ENCODE peak calls at places on chromosomes 5 and 9, in seven cellular contexts. J is KBM-7; V is CMK; E is activated B cell treated with CpG ODN at 0.5 μM for 24 hours; A is activated effector memory CD4-positive, alpha-beta T cell treated with Interleukin-2 at 50 U/mL for 16 hours; D is effector memory CD8-positive, alpha-beta T cell; L is Right ventricle myocardium superior. X is an unnamed sample.

GRCh38 chr5:94832685-94833084 is 214.2 kb downstream of the SLF1 start:
- DNase-seq in J (no peak), V (no peak), E (no peak), A (no peak), D (no peak), L (no peak), X (no peak)

GRCh38 chr5:170570492-170570891 is 66.7 kb downstream of the KCNIP1 start:
- DNase-seq in J (no peak), V (no peak), E (no peak), A (no peak), D (no peak), L (no peak), X (no peak)

GRCh38 chr9:6605202-6605601 is 40.3 kb downstream of the GLDC start:
- DNase-seq in J (peak), V (no peak), E (peak), A (no peak), D (no peak), L (no peak), X (no peak)

GRCh38 chr9:113537227-113537810 is 73.8 kb downstream of the RGS3 start:
- DNase-seq in J (no peak), V (no peak), E (no peak), A (no peak), D (no peak), L (no peak), X (no peak)

GRCh38 chr5:97135868-97136267 is 6.5 kb downstream of the LIX1 start:
- DNase-seq in J (no peak), V (no peak), E (no peak), A (no peak), D (no peak), L (no peak), X (no peak)

GRCh38 chr9:24936117-24936516 is 390.4 kb upstream of the IZUMO3 start:
- DNase-seq in J (no peak), V (no peak), E (no peak), A (no peak), D (no peak), L (no peak), X (no peak)

GRCh38 chr5:130875673-130876072 is 289.4 kb downstream of the HINT1 start:
- DNase-seq in J (no peak), V (no peak), E (no peak), A (no peak), D (no peak), L (no peak), X (no peak)

GRCh38 chr5:143086851-143087637 is 316.4 kb downstream of the NR3C1 start:
- DNase-seq in J (no peak), V (no peak), E (no peak), A (no peak), D (no peak), L (no peak), X (no peak)

GRCh38 chr9:133782157-133783130 is 44.3 kb upstream of the SARDH start:
- DNase-seq in J (peak), V (peak), E (peak), A (peak), D (peak), L (peak), X (peak)

GRCh38 chr5:64397552-64397951 is 108.3 kb upstream of the RGS7BP start:
- DNase-seq in J (no peak), V (no peak), E (no peak), A (no peak), D (no peak), L (no peak), X (no peak)

GRCh38 chr5:96648598-96648997 is 13.6 kb upstream of the CAST start:
- DNase-seq in J (no peak), V (no peak), E (no peak), A (no peak), D (no peak), L (no peak), X (no peak)

GRCh38 chr5:173016621-173017046 is 33.1 kb downstream of the ATP6V0E1 start:
- DNase-seq in J (peak), V (no peak), E (no peak), A (no peak), D (no peak), L (no peak), X (no peak)

GRCh38 chr5:141855265-141856029 is 22.8 kb downstream of the PCDH1 start:
- DNase-seq in J (no peak), V (no peak), E (no peak), A (no peak), D (no peak), L (peak), X (no peak)